ENCODE peak calls at places on chromosomes 13 and 19, in six cellular contexts. C, L, E, F, P and Z are unnamed samples.
A peak's percentile ranks its signal among the peaks of the same experiment; 100 is the strongest.

GRCh38 chr19:33295621-33296472 is 6.5 kb downstream of the CEBPA start:
- DNase-seq in E (no peak), L (no peak), P (no peak), C (no peak), F (no peak), Z (no peak)

GRCh38 chr13:42681394-42681793 is 100.0 kb upstream of the FAM216B start:
- DNase-seq in E (no peak), F (no peak), C (no peak), L (no peak), P (no peak), Z (no peak)

GRCh38 chr19:29524201-29524911 is 1.4 kb upstream of the VSTM2B start:
- DNase-seq in E (no peak), C (no peak), L (no peak), P (no peak), F (no peak), Z (no peak)

GRCh38 chr13:39415403-39415802 is 187.6 kb downstream of the LHFPL6 start:
- DNase-seq in P (no peak), C (no peak), F (no peak), L (peak; percentile 77), E (peak; percentile 69), Z (no peak)

GRCh38 chr19:10823690-10824089 is 12.3 kb downstream of the TMED1 start:
- DNase-seq in C (no peak), L (no peak), F (no peak), E (no peak), P (no peak), Z (no peak)

GRCh38 chr19:12774588-12775555 is at the start of gene HOOK2:
- DNase-seq in C (no peak), F (peak; percentile 25), L (no peak), E (no peak), P (peak; percentile 97), Z (no peak)

GRCh38 chr19:27824108-27824507 is 1388.8 kb downstream of the UQCRFS1 start:
- DNase-seq in P (no peak), F (no peak), C (no peak), L (no peak), E (no peak), Z (no peak)

GRCh38 chr19:843180-843835 is 2.5 kb downstream of the PRTN3 start:
- DNase-seq in L (no peak), P (no peak), C (no peak), F (no peak), E (no peak), Z (no peak)

GRCh38 chr19:1812426-1813196 is 535 bp upstream of the ATP8B3 start:
- DNase-seq in P (peak; percentile 97), F (peak; percentile 83), E (peak; percentile 93), C (peak; percentile 83), L (peak; percentile 94), Z (peak; percentile 95)

GRCh38 chr13:42561752-42562467 is 12.0 kb upstream of the TNFSF11 start:
- DNase-seq in L (no peak), E (peak; percentile 69), F (no peak), P (no peak), C (no peak), Z (no peak)

GRCh38 chr19:47255947-47256687 is at the start of gene CCDC9:
- DNase-seq in L (peak; percentile 98), P (peak; percentile 97), E (peak; percentile 96), F (peak; percentile 94), C (peak; percentile 85), Z (peak; percentile 95)

GRCh38 chr19:54415208-54415900 is at the start of gene TTYH1:
- DNase-seq in L (no peak), C (no peak), F (no peak), E (no peak), P (no peak), Z (peak; percentile 73)

GRCh38 chr19:44959691-44960090 is 4.5 kb downstream of the CLPTM1 start:
- DNase-seq in L (no peak), P (no peak), F (no peak), C (no peak), E (no peak), Z (no peak)

GRCh38 chr19:38392707-38393308 is 4.3 kb downstream of the SPRED3 start:
- DNase-seq in L (peak; percentile 36), C (no peak), E (peak; percentile 53), F (no peak), P (no peak), Z (no peak)

GRCh38 chr13:46039421-46040036 is 13.0 kb downstream of the ZC3H13 start:
- DNase-seq in P (no peak), L (no peak), E (no peak), F (no peak), C (no peak), Z (no peak)

DNA sequence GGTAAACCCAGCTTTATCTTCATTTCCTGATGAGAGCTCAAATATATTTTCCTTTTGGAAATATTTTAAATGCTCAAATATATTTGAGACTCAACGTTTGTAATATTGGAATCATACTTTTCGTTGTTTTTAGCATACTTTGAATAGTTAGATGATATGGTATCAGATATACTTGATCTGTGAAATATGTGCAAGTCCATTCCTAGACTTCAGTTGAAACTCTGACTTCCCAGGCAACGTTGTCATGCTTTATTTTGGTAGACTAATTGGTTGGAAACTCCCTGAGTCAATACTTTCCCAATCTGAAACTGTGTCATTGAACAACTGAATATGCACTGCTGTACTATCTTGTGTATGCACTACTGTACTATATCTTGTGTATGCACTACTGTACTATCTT is 378.5 kb downstream of the MYO16 start:
- DNase-seq in E (peak; percentile 16), P (no peak), L (no peak), F (no peak), C (no peak), Z (no peak)
- TF ChIP-seq CTCF in E (no peak), P (no peak), L (no peak), F (no peak), C (no peak), Z (no peak)

DNA sequence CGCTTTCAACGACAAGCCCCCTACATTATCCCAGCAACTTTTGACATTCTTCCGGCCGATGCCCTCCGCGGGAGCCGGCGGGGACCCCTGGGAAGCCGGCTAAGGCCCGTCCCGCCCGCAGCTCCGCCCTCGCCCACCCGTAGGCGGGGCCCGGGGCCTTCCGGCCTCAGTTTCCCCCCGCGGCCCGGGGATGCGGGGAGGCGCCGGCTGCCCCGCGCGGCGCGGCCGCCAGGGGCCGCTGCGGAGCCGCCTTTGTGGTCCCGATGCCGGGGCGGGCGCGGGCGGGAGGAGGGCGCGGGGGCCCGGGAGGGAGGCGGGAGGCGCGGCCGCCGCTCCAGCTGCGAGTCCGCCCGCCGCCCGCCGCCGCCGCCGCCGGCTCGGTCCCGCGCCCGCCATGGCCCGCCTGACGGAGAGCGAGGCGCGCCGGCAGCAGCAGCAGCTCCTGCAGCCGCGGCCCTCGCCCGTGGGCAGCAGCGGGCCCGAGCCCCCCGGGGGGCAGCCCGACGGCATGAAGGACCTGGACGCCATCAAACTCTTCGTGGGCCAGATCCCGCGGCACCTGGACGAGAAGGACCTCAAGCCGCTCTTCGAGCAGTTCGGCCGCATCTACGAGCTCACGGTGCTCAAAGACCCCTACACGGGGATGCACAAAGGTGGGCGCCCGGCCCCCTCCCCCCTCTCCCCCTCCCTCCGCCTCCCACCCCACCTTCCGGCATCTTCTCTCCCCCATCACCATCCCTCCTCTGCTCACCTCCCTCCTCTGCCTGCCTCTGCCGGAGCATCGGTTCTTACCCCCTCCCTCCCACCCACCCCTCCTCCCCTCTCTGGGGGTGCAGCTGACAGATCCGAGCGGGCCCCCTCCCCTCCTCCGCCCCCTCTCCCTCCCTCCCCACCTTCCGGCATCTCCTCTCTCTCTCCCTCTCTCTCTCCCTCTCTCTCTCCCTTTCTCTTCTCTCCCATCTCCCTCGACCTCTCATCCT is at the start of gene CELF5:
- DNase-seq in L (peak; percentile 43), F (no peak), P (peak; percentile 53), C (no peak), E (no peak), Z (peak; percentile 90)
- TF ChIP-seq CTCF in L (no peak), F (peak; percentile 73), P (peak; percentile 67), C (no peak), E (no peak), Z (peak; percentile 63)

GRCh38 chr19:48752511-48753365 is at the start of gene FUT1:
- DNase-seq in L (peak; percentile 47), C (no peak), P (peak; percentile 76), F (no peak), E (peak; percentile 25), Z (peak; percentile 52)
- TF ChIP-seq CTCF in L (no peak), C (no peak), P (no peak), F (no peak), E (no peak), Z (no peak)

GRCh38 chr19:43809762-43810696 is 7.8 kb upstream of the LYPD5 start:
- DNase-seq in P (no peak), E (peak; percentile 83), F (no peak), C (no peak), L (peak; percentile 72), Z (peak; percentile 58)
- TF ChIP-seq CTCF in P (peak; percentile 47), E (peak; percentile 62), F (peak; percentile 28), C (peak; percentile 40), L (peak; percentile 57), Z (peak; percentile 52)

DNA sequence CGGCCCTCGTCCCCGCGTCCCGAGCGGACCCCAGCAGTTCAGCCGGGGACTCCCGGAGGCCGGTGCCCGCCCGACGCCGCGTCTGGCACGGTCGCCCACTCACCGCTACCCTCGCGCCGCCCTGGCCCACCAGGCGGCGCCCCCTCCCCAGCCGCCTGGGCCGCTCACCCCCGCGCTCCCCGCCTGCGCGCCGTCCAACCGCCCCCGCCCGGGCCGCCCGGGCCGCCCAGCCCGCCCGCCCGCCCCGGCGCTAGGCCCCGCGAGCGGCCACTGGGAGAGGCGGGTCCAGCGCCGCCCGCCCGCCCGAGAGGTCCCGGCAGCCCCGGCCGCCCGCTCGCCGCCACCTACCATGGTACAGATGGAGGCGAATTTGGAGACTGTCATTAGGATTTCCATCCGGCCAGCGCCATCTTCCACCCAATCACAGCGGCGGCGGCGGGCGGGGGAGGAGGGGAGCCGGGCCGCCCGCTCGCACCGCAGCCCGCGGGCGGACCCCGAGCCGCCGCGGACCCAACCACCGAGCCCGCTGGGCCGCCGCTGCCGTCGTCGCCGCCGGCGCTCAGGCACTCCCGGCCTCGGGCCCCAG is at the start of gene USP12:
- DNase-seq in L (peak; percentile 39), C (no peak), F (no peak), P (peak; percentile 32), E (no peak), Z (peak; percentile 51)
- TF ChIP-seq CTCF in L (no peak), C (no peak), F (no peak), P (no peak), E (no peak), Z (peak; percentile 37)